ENCODE peak calls at places on chromosomes 2 and 18, in five cellular contexts. One of them, this sample, is unnamed.

GRCh38 chr18:57744211-57744694 is 58.9 kb downstream of the ATP8B1 start:
- DNase-seq in naive thymus-derived CD8-positive, alpha-beta T cell: no peak
- DNase-seq in A549: no peak
- DNase-seq in neural progenitor cell: no peak
- DNase-seq in GM06990: no peak
- DNase-seq in this sample: no peak

GRCh38 chr2:195660265-195660890 is 3.4 kb downstream of the SLC39A10 start:
- DNase-seq in naive thymus-derived CD8-positive, alpha-beta T cell: peak
- DNase-seq in A549: peak
- DNase-seq in neural progenitor cell: peak
- DNase-seq in GM06990: no peak
- DNase-seq in this sample: peak

GRCh38 chr2:30798536-30798991 is 8.7 kb downstream of the CAPN13 start:
- DNase-seq in naive thymus-derived CD8-positive, alpha-beta T cell: no peak
- DNase-seq in A549: no peak
- DNase-seq in neural progenitor cell: no peak
- DNase-seq in GM06990: no peak
- DNase-seq in this sample: no peak

GRCh38 chr2:383173-383572 is 95.3 kb upstream of the ALKAL2 start:
- DNase-seq in naive thymus-derived CD8-positive, alpha-beta T cell: no peak
- DNase-seq in A549: no peak
- DNase-seq in neural progenitor cell: peak
- DNase-seq in GM06990: no peak
- DNase-seq in this sample: no peak

GRCh38 chr18:79422783-79423165 is 27.0 kb downstream of the NFATC1 start:
- DNase-seq in naive thymus-derived CD8-positive, alpha-beta T cell: no peak
- DNase-seq in A549: no peak
- DNase-seq in neural progenitor cell: no peak
- DNase-seq in GM06990: no peak
- DNase-seq in this sample: no peak

GRCh38 chr2:176504431-176504830 is 235.2 kb downstream of the MTX2 start:
- DNase-seq in naive thymus-derived CD8-positive, alpha-beta T cell: no peak
- DNase-seq in A549: no peak
- DNase-seq in neural progenitor cell: no peak
- DNase-seq in GM06990: no peak
- DNase-seq in this sample: no peak

GRCh38 chr2:219612605-219613286 is 14.7 kb upstream of the SLC4A3 start:
- DNase-seq in naive thymus-derived CD8-positive, alpha-beta T cell: peak
- DNase-seq in A549: no peak
- DNase-seq in neural progenitor cell: no peak
- DNase-seq in GM06990: no peak
- DNase-seq in this sample: no peak

GRCh38 chr2:212727751-212728150 is 189.1 kb upstream of the ERBB4 start:
- DNase-seq in naive thymus-derived CD8-positive, alpha-beta T cell: no peak
- DNase-seq in A549: no peak
- DNase-seq in neural progenitor cell: no peak
- DNase-seq in GM06990: peak
- DNase-seq in this sample: peak

GRCh38 chr2:221895366-221896121 is 323.4 kb upstream of the EPHA4 start:
- DNase-seq in naive thymus-derived CD8-positive, alpha-beta T cell: no peak
- DNase-seq in A549: no peak
- DNase-seq in neural progenitor cell: no peak
- DNase-seq in GM06990: no peak
- DNase-seq in this sample: no peak

This sample was measured in trophoblast cell.